ENCODE peak calls at places on chromosomes 12 and 14, in seven cellular contexts. A, J, G, F, Z, C and O are unnamed samples. For H3K4me1, the result is how much of the 10 kb centered on the place peaks cover.

GRCh38 chr12:106855221-106855758 is 80.8 kb downstream of the RIC8B start:
- DNase-seq in A (no peak), J (no peak), G (no peak), F (no peak), Z (no peak), C (no peak), O (no peak)

GRCh38 chr14:21026251-21026987 is 1.6 kb upstream of the NDRG2 start:
- DNase-seq in A (no peak), J (no peak), G (no peak), F (no peak), Z (no peak), C (no peak), O (no peak)

GRCh38 chr14:20657216-20658211 is 16.0 kb upstream of the OR6S1 start:
- DNase-seq in A (no peak), J (no peak), G (peak), F (peak), Z (no peak), C (no peak), O (no peak)

GRCh38 chr12:81758421-81759214 is 532 bp downstream of the PPFIA2 start:
- DNase-seq in A (no peak), J (no peak), G (no peak), F (peak), Z (peak), C (peak), O (no peak)

GRCh38 chr12:42802688-42803279 is 213.2 kb upstream of the PRICKLE1 start:
- DNase-seq in A (no peak), J (no peak), G (no peak), F (no peak), Z (no peak), C (no peak), O (no peak)

GRCh38 chr12:100503228-100503628 is 29.6 kb downstream of the NR1H4 start:
- DNase-seq in A (no peak), J (no peak), G (no peak), F (peak), Z (no peak), C (no peak), O (no peak)

GRCh38 chr12:30416631-30417030 is 279.0 kb downstream of the IPO8 start:
- DNase-seq in A (no peak), J (no peak), G (no peak), F (no peak), Z (no peak), C (no peak), O (no peak)

GRCh38 chr12:89383235-89384049 is 31.1 kb upstream of the DUSP6 start:
- DNase-seq in A (no peak), J (peak), G (no peak), F (no peak), Z (no peak), C (no peak), O (no peak)

GRCh38 chr12:47779301-47779942 is 6.4 kb downstream of the SLC48A1 start:
- DNase-seq in A (peak), J (peak), G (peak), F (peak), Z (peak), C (peak), O (peak)
- H3K4me1 ChIP-seq in A (under half), J (under half), G (under half), F (under half), Z (under half), C (under half), O (under half)

GRCh38 chr14:40410708-40411107 is 978.5 kb upstream of the FBXO33 start:
- DNase-seq in A (no peak), J (no peak), G (no peak), F (no peak), Z (no peak), C (no peak), O (no peak)
- TF ChIP-seq CTCF in A (no peak), J (no peak), G (no peak), F (no peak), Z (no peak), C (no peak), O (no peak)

DNA sequence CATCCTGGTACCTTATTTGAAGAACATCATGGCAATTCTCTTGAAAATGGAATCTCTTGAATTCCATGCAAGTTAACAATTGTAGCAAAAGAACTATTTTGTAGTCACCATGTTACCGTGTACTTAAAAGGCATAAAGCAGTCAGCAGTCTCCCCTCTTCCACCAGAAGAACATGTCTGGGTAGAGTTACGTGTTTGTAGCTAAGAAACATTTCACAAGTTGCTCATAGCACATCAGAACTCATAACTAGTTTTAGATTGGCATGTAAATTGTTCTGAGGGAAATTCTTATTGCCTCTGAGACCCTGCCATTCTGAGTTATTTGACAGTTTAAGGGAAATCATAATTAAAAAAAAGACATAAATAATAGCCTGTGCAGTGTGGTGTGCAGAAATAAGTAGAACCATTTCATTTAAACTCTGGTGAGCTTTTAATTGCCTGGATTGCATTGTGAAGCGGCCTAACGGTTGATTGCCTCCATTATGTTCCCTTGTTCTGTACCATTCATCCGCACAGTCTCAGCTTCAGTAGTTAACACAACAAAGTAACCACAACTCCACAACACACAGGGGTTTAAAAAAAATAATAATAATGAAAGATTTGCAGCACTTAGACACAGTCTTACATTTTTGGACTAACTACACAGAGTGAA is 2.6 kb downstream of the LMO3 start:
- DNase-seq in A (no peak), J (no peak), G (no peak), F (no peak), Z (no peak), C (no peak), O (no peak)
- H3K4me1 ChIP-seq in A (under half), J (under half), G (under half), F (under half), Z (under half), C (under half), O (under half)

GRCh38 chr12:121560392-121561021 is 20.3 kb downstream of the KDM2B start:
- DNase-seq in A (peak), J (no peak), G (no peak), F (no peak), Z (no peak), C (no peak), O (no peak)
- TF ChIP-seq CTCF in A (no peak), J (no peak), G (no peak), F (no peak), Z (no peak), C (no peak), O (no peak)

GRCh38 chr14:100076133-100076532 is 10.9 kb downstream of the EVL start:
- DNase-seq in A (no peak), J (no peak), G (no peak), F (no peak), Z (no peak), C (peak), O (no peak)
- H3K4me1 ChIP-seq in A (under half), J (under half), G (under half), F (under half), Z (under half), C (half or more), O (under half)

GRCh38 chr14:99231850-99232401 is 40.1 kb downstream of the BCL11B start:
- DNase-seq in A (no peak), J (no peak), G (no peak), F (peak), Z (no peak), C (no peak), O (no peak)

GRCh38 chr14:99229654-99230215 is 42.3 kb downstream of the BCL11B start:
- DNase-seq in A (no peak), J (no peak), G (no peak), F (no peak), Z (no peak), C (no peak), O (no peak)

GRCh38 chr14:99232406-99233214 is 39.4 kb downstream of the BCL11B start:
- DNase-seq in A (no peak), J (no peak), G (no peak), F (no peak), Z (no peak), C (no peak), O (no peak)

GRCh38 chr14:99231181-99231849 is 40.7 kb downstream of the BCL11B start:
- DNase-seq in A (no peak), J (no peak), G (no peak), F (no peak), Z (no peak), C (no peak), O (no peak)

DNA sequence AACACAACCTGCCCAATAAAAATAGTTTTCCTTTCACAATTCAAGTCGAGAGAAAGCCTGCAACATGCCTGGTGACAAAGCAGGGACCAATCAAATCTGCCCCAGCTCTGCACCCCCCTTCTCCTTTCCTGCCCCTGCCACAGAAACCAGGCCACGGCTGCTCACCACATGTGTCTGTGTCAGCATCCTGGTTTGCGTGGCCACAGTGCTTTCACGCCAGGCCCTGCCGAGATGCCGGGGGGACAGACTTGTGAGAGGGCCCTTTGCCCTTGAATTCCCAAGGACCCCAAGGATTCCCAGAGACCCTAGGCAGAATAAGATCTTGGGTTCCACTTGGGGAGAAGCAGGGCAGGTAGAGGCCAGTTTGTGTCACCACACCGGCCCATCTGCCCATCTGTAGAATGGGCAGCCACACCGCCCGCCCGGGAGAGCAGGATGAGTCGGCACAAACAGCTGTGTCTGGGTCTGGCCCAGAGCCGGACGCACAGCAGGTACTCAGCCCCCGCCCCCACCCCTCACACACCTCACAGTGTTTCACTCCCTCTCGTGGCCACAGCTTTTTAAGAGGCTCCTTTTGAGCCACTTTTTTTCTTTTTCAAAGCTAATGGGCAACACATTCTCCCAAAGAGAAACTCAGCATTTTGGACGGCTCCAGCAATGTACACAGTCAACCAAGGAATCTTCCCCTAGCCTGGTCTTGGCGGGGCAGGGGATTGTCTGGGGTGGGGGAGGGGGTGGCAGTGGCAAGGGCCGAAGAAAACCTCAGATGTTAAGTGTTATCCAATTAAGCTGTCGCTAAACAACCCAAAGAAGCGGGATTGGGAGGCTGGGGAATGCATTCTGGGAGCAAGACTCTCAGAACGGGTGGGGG is 41.5 kb downstream of the BCL11B start:
- DNase-seq in A (no peak), J (no peak), G (no peak), F (peak), Z (no peak), C (no peak), O (no peak)
- TF ChIP-seq CTCF in A (no peak), J (no peak), G (no peak), F (peak), Z (no peak), C (no peak), O (no peak)

DNA sequence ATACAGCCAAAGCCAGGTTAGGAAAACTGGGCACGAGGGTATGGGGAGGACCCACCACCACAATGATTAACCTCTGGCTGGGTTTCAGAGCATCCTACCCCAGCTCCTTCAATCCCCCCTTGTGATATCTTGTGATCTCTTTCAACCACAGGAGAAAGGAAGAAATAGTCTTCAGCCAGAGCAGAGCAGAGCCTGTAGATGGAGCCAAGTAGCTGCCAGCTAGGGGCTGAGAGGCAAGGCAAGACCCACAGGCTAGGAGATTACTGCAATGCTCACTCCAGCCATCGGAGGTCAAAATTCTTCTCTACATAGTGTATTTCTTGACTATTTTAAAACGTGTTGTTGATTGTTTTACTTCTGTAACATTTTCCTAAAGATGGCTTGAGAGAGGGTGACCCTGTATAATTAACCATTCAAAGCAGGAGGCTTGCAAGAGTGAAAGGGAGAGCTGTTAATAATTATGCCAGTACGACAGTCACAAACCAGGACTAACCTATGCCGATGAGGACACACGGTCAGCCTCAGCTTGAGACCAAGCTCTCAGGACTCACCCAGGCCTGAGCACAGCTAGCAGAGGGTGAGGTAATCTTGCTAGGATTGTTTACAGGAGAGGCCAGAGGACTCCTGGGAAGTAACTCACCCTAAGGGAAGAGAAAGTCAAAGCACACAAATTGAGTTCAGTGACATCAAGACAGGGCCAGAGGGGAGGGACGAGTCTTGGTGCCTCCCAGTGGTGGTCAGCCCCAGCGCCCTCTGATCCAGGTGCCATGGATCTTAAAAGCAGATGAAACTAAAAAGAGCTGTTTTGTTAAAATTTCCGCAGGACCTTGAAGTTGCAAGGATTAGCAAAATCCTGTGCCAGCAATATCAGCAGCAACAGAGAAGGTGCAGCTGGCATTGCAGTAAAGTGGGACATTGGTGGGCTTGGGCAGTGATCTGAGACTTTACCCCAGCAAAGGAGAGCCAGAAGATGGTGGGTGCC is 29.8 kb upstream of the CDKN3 start:
- DNase-seq in A (peak), J (peak), G (peak), F (peak), Z (no peak), C (no peak), O (no peak)
- H3K4me1 ChIP-seq in A (under half), J (under half), G (under half), F (under half), Z (under half), C (under half), O (under half)

GRCh38 chr12:74527491-74527890 is 10.1 kb upstream of the ATXN7L3B start:
- DNase-seq in A (no peak), J (no peak), G (no peak), F (no peak), Z (no peak), C (no peak), O (no peak)

GRCh38 chr12:74530676-74531075 is 7.0 kb upstream of the ATXN7L3B start:
- DNase-seq in A (no peak), J (no peak), G (no peak), F (no peak), Z (no peak), C (no peak), O (no peak)

DNA sequence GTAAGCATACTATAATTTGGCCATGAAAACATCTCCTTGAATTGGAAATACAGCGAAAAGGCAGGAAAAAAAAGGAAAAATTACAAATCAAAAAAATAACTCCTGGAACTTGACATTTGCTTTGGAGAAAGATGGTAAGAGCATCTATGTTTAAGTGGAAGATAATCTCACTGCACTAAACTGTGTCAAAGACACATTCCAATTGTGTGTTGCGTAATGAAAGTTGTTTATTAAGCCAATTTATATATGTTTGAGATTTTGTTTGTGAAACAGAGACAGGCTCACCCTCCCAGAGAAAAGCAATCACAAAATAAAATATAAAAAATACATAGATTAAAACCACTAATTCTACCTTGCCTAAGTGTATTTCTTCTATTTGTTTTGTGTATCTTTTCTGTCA is 11.1 kb upstream of the ATXN7L3B start:
- DNase-seq in A (no peak), J (no peak), G (no peak), F (no peak), Z (no peak), C (no peak), O (no peak)
- TF ChIP-seq CTCF in A (no peak), J (no peak), G (no peak), F (no peak), Z (no peak), C (no peak), O (no peak)

GRCh38 chr14:78501901-78502300 is 331.7 kb downstream of the NRXN3 start:
- DNase-seq in A (no peak), J (no peak), G (no peak), F (no peak), Z (no peak), C (no peak), O (no peak)

GRCh38 chr14:78498062-78498595 is 328.0 kb downstream of the NRXN3 start:
- DNase-seq in A (no peak), J (no peak), G (no peak), F (no peak), Z (no peak), C (no peak), O (no peak)
- H3K4me1 ChIP-seq in A (under half), J (under half), G (under half), F (under half), Z (under half), C (under half), O (under half)

GRCh38 chr14:86799244-86799647 is 1193.7 kb downstream of the GALC start:
- DNase-seq in A (no peak), J (no peak), G (no peak), F (peak), Z (no peak), C (no peak), O (no peak)
- TF ChIP-seq CTCF in A (no peak), J (no peak), G (no peak), F (no peak), Z (no peak), C (no peak), O (no peak)